ENCODE peak calls at places on chromosome 18, in eight cellular contexts. J, F, I, D, K, P, Z and X are unnamed samples.

GRCh38 chr18:75247041-75247551 is 36.5 kb downstream of the TSHZ1 start:
- DNase-seq in K (no peak), I (no peak), J (no peak), Z (peak; percentile 67), P (peak; percentile 35), F (peak; percentile 52), D (no peak), X (no peak)

GRCh38 chr18:40413160-40413559 is 1541.9 kb upstream of the PIK3C3 start:
- DNase-seq in D (peak; percentile 19), I (no peak), P (no peak), F (peak; percentile 45), J (no peak), Z (peak; percentile 32), K (peak; percentile 58), X (peak; percentile 18)

GRCh38 chr18:2958819-2959298 is 54.1 kb downstream of the LPIN2 start:
- DNase-seq in K (no peak), I (no peak), P (peak; percentile 49), J (peak; percentile 38), F (peak; percentile 63), Z (peak; percentile 83), D (no peak), X (no peak)

GRCh38 chr18:48854780-48855179 is 96.0 kb downstream of the SMAD7 start:
- DNase-seq in Z (no peak), P (peak; percentile 32), D (no peak), I (no peak), F (peak; percentile 46), K (no peak), J (no peak), X (no peak)

GRCh38 chr18:7415081-7415894 is 151.8 kb upstream of the PTPRM start:
- DNase-seq in Z (peak; percentile 58), P (no peak), D (no peak), I (no peak), F (no peak), K (no peak), J (no peak), X (peak; percentile 9)

GRCh38 chr18:73579698-73580097 is 567.9 kb downstream of the FBXO15 start:
- DNase-seq in D (no peak), P (no peak), J (no peak), Z (no peak), I (no peak), K (no peak), F (no peak), X (no peak)

GRCh38 chr18:27749189-27749588 is 427.7 kb downstream of the CDH2 start:
- DNase-seq in D (no peak), P (no peak), J (no peak), I (no peak), F (no peak), Z (no peak), K (no peak), X (no peak)

GRCh38 chr18:36075862-36076587 is 8.7 kb upstream of the RPRD1A start:
- DNase-seq in D (no peak), F (peak; percentile 89), K (no peak), J (no peak), I (no peak), Z (peak; percentile 72), P (peak; percentile 60), X (peak; percentile 31)

GRCh38 chr18:67705748-67706147 is 189.2 kb upstream of the DSEL start:
- DNase-seq in I (no peak), D (no peak), J (no peak), P (no peak), K (no peak), Z (peak; percentile 5), F (no peak), X (no peak)

GRCh38 chr18:3623769-3624545 is 174.0 kb downstream of the TGIF1 start:
- DNase-seq in F (peak; percentile 98), Z (peak; percentile 98), J (peak; percentile 95), I (peak; percentile 93), K (peak; percentile 48), D (peak; percentile 85), P (peak; percentile 99), X (peak; percentile 96)

GRCh38 chr18:71022389-71022788 is 733.5 kb downstream of the SOCS6 start:
- DNase-seq in K (no peak), P (no peak), J (no peak), D (no peak), Z (no peak), I (no peak), F (no peak), X (no peak)

GRCh38 chr18:8162797-8163196 is 446.4 kb upstream of the RAB12 start:
- DNase-seq in I (no peak), P (no peak), K (no peak), Z (no peak), J (no peak), F (no peak), D (no peak), X (no peak)

GRCh38 chr18:58576641-58577251 is 52.1 kb downstream of the ALPK2 start:
- DNase-seq in P (peak; percentile 71), K (no peak), D (no peak), J (no peak), Z (no peak), I (no peak), F (peak; percentile 76), X (no peak)
- H3K4me3 ChIP-seq in P (peak overlapping the region; percentile 54), K (no peak overlapping the region), D (no peak overlapping the region), J (peak overlapping the region; percentile 61), Z (no peak overlapping the region), I (no peak overlapping the region), F (peak overlapping the region; percentile 57), X (no peak overlapping the region)

DNA sequence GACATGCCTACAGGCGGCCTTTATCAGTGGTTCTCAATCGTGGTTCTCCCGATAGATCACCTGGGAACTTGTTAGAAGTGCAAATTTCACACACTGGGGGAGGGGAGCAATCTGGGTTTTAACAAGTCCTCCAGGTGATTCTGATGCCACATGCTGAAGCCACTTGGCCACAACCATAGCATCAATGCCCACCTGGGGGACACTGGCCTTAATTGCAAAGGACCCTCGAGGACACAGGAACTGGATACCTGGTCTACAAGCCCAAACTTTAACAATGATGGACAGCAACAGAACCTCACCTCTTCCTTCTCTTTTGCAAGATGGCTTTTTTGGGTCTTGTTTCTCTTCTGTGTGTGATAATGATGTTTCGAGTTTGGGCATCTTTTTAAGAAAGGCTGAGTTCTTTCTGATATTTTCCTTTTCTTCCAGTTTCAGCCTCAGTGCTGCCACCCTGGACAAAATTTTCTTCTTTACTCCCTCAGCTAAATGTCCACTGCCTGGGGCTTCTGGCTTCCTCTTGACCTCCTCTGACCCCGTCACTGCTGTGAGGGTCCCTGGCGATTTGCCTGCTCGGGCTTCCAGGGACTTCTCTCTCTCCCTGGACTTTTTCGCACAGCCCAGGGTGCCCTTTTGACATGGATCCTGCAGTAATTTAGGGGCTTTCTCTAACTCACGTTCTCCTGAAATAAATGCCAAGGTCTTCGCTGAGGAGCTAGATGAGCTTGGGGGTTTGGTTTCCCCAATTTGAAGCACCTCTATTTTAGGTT is 94.2 kb downstream of the ALPK2 start:
- DNase-seq in D (no peak), J (no peak), Z (no peak), P (no peak), F (no peak), I (no peak), K (no peak), X (no peak)
- H3K4me3 ChIP-seq in D (no peak overlapping the region), J (no peak overlapping the region), Z (no peak overlapping the region), P (no peak overlapping the region), F (no peak overlapping the region), I (no peak overlapping the region), K (no peak overlapping the region), X (no peak overlapping the region)

GRCh38 chr18:44679056-44679911 is 1.4 kb upstream of the SETBP1 start:
- DNase-seq in F (peak; percentile 81), D (peak; percentile 90), K (peak; percentile 81), Z (peak; percentile 92), I (peak; percentile 93), J (no peak), P (peak; percentile 90), X (peak; percentile 87)
- H3K4me3 ChIP-seq in F (peak overlapping the region; percentile 75), D (peak overlapping the region; percentile 87), K (peak overlapping the region; percentile 51), Z (peak overlapping the region; percentile 66), I (peak overlapping the region; percentile 98), J (peak overlapping the region; percentile 70), P (peak overlapping the region; percentile 60), X (peak overlapping the region; percentile 70)

GRCh38 chr18:54386043-54386442 is 28.3 kb downstream of the C18orf54 start:
- DNase-seq in J (no peak), D (no peak), P (no peak), F (no peak), I (no peak), Z (no peak), K (no peak), X (no peak)

GRCh38 chr18:54387631-54388030 is 29.9 kb downstream of the C18orf54 start:
- DNase-seq in J (no peak), I (no peak), D (no peak), K (no peak), P (no peak), Z (no peak), F (no peak), X (no peak)

GRCh38 chr18:54389143-54389505 is 31.4 kb downstream of the C18orf54 start:
- DNase-seq in P (no peak), J (no peak), Z (no peak), I (no peak), K (no peak), F (no peak), D (no peak), X (no peak)

GRCh38 chr18:54390838-54391237 is 33.1 kb downstream of the C18orf54 start:
- DNase-seq in P (no peak), I (no peak), F (no peak), J (no peak), D (no peak), Z (no peak), K (no peak), X (no peak)

GRCh38 chr18:54388203-54389142 is 30.8 kb downstream of the C18orf54 start:
- DNase-seq in J (peak; percentile 50), D (peak; percentile 41), Z (peak; percentile 79), I (no peak), F (peak; percentile 85), P (peak; percentile 88), K (peak; percentile 38), X (peak; percentile 91)
- H3K4me3 ChIP-seq in J (no peak overlapping the region), D (no peak overlapping the region), Z (no peak overlapping the region), I (no peak overlapping the region), F (no peak overlapping the region), P (no peak overlapping the region), K (no peak overlapping the region), X (no peak overlapping the region)

DNA sequence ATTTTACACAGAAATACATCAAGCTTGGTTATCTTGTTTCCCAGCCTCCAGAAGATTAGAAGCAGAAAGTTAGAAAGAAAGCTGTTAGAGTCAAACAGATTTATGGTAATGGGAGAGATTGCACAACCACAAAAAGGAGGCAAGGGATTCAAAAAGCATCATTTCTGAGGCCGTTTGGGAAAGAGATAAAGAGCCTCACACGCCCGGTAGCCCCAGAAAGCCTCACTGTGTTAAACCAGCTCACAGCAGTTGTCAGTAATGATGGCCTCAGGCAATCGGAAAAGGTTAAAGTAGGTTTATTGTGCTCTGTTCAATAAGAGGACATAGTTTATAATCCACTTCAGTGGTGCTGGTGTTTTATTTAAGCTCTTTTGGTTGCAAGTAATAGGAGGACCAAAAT is 111.3 kb downstream of the DCC start:
- DNase-seq in I (no peak), D (no peak), F (no peak), K (no peak), J (no peak), P (no peak), Z (no peak), X (no peak)
- H3K4me3 ChIP-seq in I (no peak overlapping the region), D (no peak overlapping the region), F (no peak overlapping the region), K (no peak overlapping the region), J (no peak overlapping the region), P (no peak overlapping the region), Z (no peak overlapping the region), X (no peak overlapping the region)